ENCODE peak calls at places on chromosomes 3 and 15, in six cellular contexts. One of them, this sample, is unnamed.

GRCh38 chr15:47218295-47218694 is 499.0 kb upstream of the SEMA6D start:
- DNase-seq in fibroblast of lung: peak; percentile 8
- DNase-seq in A549: no peak
- DNase-seq in left ventricle myocardium inferior: no peak
- DNase-seq in AG09309: no peak
- DNase-seq in lower leg skin: no peak
- DNase-seq in this sample: no peak

GRCh38 chr3:67655364-67656121 is 1.1 kb upstream of the SUCLG2 start:
- DNase-seq in fibroblast of lung: no peak
- DNase-seq in A549: peak; percentile 37
- DNase-seq in left ventricle myocardium inferior: no peak
- DNase-seq in AG09309: no peak
- DNase-seq in lower leg skin: peak; percentile 86
- DNase-seq in this sample: no peak

GRCh38 chr3:33092496-33093254 is 4.3 kb downstream of the GLB1 start:
- DNase-seq in fibroblast of lung: no peak
- DNase-seq in A549: no peak
- DNase-seq in left ventricle myocardium inferior: no peak
- DNase-seq in AG09309: no peak
- DNase-seq in lower leg skin: no peak
- DNase-seq in this sample: no peak

GRCh38 chr15:48560321-48561051 is 85.0 kb downstream of the FBN1 start:
- DNase-seq in fibroblast of lung: no peak
- DNase-seq in A549: no peak
- DNase-seq in left ventricle myocardium inferior: no peak
- DNase-seq in AG09309: no peak
- DNase-seq in lower leg skin: no peak
- DNase-seq in this sample: peak; percentile 44

GRCh38 chr3:45387636-45388348 is 584 bp upstream of the LARS2 start:
- DNase-seq in fibroblast of lung: no peak
- DNase-seq in A549: no peak
- DNase-seq in left ventricle myocardium inferior: peak; percentile 15
- DNase-seq in AG09309: no peak
- DNase-seq in lower leg skin: no peak
- DNase-seq in this sample: no peak

GRCh38 chr15:41779662-41780157 is 5.4 kb downstream of the MAPKBP1 start:
- DNase-seq in fibroblast of lung: no peak
- DNase-seq in A549: no peak
- DNase-seq in left ventricle myocardium inferior: no peak
- DNase-seq in AG09309: no peak
- DNase-seq in lower leg skin: no peak
- DNase-seq in this sample: no peak

GRCh38 chr3:181695661-181696491 is 15.8 kb upstream of the SOX2 start:
- DNase-seq in fibroblast of lung: peak; percentile 32
- DNase-seq in A549: no peak
- DNase-seq in left ventricle myocardium inferior: no peak
- DNase-seq in AG09309: no peak
- DNase-seq in lower leg skin: no peak
- DNase-seq in this sample: peak; percentile 37

GRCh38 chr3:152146461-152146860 is 122.3 kb upstream of the MBNL1 start:
- DNase-seq in fibroblast of lung: no peak
- DNase-seq in A549: no peak
- DNase-seq in left ventricle myocardium inferior: no peak
- DNase-seq in AG09309: no peak
- DNase-seq in lower leg skin: no peak
- DNase-seq in this sample: no peak

GRCh38 chr3:138297059-138297607 is 32.5 kb downstream of the NME9 start:
- DNase-seq in fibroblast of lung: no peak
- DNase-seq in A549: no peak
- DNase-seq in left ventricle myocardium inferior: no peak
- DNase-seq in AG09309: no peak
- DNase-seq in lower leg skin: no peak
- DNase-seq in this sample: no peak

GRCh38 chr15:70234256-70234965 is 136.7 kb upstream of the TLE3 start:
- DNase-seq in fibroblast of lung: peak; percentile 79
- DNase-seq in A549: no peak
- DNase-seq in left ventricle myocardium inferior: no peak
- DNase-seq in AG09309: peak; percentile 93
- DNase-seq in lower leg skin: peak; percentile 62
- DNase-seq in this sample: peak; percentile 71

DNA sequence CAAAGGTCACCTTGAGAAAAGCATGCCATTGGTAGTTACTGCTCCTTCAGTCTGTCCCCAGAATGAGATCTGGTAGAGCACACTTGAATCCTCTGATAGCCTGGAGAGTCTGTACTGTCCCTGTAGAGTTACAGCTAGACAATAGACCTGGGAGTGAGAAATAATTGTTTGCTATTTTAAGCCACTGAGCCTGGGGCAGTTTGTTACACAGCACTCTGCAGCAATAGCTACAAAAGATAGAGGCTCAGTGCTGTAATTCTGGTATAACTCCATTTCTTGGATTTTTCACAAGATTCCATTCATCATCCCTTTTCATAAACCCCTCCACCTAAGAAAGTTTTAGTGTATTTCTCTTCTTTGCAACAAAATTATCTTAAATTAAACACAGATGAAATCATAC is 242.7 kb upstream of the ARRDC4 start:
- DNase-seq in fibroblast of lung: no peak
- DNase-seq in A549: no peak
- DNase-seq in left ventricle myocardium inferior: no peak
- DNase-seq in AG09309: no peak
- DNase-seq in lower leg skin: no peak
- DNase-seq in this sample: no peak
- H3K4me3 ChIP-seq in fibroblast of lung: no peak overlapping the region
- H3K4me3 ChIP-seq in A549: no peak overlapping the region
- H3K4me3 ChIP-seq in left ventricle myocardium inferior: no peak overlapping the region
- H3K4me3 ChIP-seq in AG09309: no peak overlapping the region
- H3K4me3 ChIP-seq in lower leg skin: no peak overlapping the region
- H3K4me3 ChIP-seq in this sample: no peak overlapping the region

DNA sequence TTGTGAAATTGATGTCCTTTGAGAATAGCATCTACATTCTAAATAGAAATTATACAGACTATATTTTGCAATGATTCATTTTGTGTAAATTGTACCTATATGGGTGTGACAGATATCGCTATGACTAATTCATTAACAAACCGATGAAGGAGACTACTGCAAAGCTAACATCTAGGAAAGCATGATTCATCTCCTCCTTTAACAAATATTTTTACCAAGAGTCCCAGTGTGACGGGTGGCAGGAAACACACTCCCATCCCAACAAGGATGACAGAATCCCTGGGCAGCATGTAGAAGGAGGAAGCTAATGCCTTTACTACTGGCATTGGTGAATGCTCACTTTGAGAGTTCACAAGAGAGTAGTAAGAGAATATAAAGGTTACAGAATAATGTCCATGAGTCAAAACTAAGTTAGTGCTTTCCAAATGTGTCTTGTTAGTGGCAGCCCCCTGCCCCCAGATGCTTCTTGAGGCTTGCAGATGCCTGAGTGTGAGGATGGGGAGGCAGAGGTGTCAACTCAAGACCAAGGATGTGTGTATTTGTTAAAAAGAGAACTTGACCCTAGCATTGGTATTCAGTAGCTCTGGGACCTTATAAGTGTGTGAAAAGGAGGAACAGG is 180.6 kb downstream of the FMN1 start:
- DNase-seq in fibroblast of lung: peak; percentile 89
- DNase-seq in A549: peak; percentile 81
- DNase-seq in left ventricle myocardium inferior: no peak
- DNase-seq in AG09309: no peak
- DNase-seq in lower leg skin: no peak
- DNase-seq in this sample: peak; percentile 74
- TF ChIP-seq CTCF in fibroblast of lung: no peak
- TF ChIP-seq CTCF in A549: no peak
- TF ChIP-seq CTCF in left ventricle myocardium inferior: no peak
- TF ChIP-seq CTCF in AG09309: no peak
- TF ChIP-seq CTCF in lower leg skin: no peak
- TF ChIP-seq CTCF in this sample: no peak

DNA sequence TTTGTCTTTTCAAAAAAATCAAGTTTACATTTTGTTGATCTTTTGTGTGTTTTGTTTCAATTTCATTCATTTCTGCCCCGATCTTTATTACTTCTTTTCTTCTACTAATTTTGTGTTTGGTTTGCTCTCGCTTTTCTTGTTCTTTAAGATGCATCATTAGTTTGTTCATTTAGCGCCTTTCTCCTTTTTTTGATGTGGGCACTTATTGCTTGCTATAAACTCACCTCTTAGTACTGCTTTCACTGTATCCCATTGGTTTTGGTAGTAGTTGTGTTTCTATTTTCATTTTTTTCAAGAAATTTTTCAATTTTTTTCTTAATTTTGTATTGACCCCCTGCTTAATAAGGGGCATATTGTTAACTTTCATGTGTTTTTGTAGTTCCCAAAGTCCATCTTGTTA is 34.4 kb downstream of the PRKCI start:
- DNase-seq in fibroblast of lung: no peak
- DNase-seq in A549: no peak
- DNase-seq in left ventricle myocardium inferior: no peak
- DNase-seq in AG09309: no peak
- DNase-seq in lower leg skin: no peak
- DNase-seq in this sample: no peak
- H3K4me3 ChIP-seq in fibroblast of lung: no peak overlapping the region
- H3K4me3 ChIP-seq in A549: no peak overlapping the region
- H3K4me3 ChIP-seq in left ventricle myocardium inferior: no peak overlapping the region
- H3K4me3 ChIP-seq in AG09309: no peak overlapping the region
- H3K4me3 ChIP-seq in lower leg skin: no peak overlapping the region
- H3K4me3 ChIP-seq in this sample: no peak overlapping the region

GRCh38 chr3:172303941-172304558 is 144.2 kb downstream of the GHSR start:
- DNase-seq in fibroblast of lung: no peak
- DNase-seq in A549: no peak
- DNase-seq in left ventricle myocardium inferior: no peak
- DNase-seq in AG09309: no peak
- DNase-seq in lower leg skin: no peak
- DNase-seq in this sample: no peak
- TF ChIP-seq CTCF in fibroblast of lung: no peak
- TF ChIP-seq CTCF in A549: no peak
- TF ChIP-seq CTCF in left ventricle myocardium inferior: peak; percentile 20
- TF ChIP-seq CTCF in AG09309: no peak
- TF ChIP-seq CTCF in lower leg skin: no peak
- TF ChIP-seq CTCF in this sample: peak; percentile 36

DNA sequence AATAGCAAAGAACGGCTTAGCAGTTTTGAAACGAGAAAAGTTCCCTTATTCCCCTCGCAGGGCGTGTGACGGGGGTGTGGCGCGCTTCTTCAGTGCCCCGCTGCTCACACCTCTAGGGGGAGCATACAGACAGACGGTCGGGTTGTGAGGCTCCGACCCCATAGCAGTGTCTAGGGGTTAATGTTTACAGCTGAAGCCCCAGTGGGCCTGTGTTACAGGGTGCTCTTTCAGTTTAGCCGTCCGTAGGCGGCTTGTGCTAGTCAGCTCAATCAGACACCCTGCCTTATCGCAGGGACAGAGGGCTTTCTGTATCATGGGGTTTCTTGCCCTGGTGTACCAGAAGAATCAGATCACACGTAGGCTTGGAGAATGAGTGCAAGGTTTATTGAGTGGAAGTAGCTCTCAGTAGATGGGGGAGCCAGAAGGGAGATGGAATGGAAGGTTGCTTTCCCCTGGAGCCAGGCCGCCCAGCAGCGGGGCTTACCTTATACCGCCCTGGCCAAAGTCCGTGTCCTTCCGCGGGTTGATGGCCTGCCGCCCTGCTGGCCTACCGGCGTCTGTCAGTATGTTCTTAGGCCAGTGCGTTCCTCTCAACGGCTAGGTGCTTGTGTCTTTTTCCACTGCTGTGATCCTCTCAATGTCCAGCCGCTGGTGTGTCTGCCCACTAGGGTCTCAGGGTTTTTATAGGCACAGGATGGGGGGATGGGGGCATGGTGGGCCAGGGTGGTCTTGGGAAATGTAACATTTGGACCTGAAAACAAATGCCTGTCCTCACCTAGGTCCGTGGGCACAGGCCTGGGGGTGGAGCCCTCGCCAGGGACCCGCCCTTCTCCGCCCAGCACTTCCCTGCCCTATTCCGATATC is 32.2 kb upstream of the ACP3 start:
- DNase-seq in fibroblast of lung: no peak
- DNase-seq in A549: no peak
- DNase-seq in left ventricle myocardium inferior: no peak
- DNase-seq in AG09309: no peak
- DNase-seq in lower leg skin: no peak
- DNase-seq in this sample: no peak
- H3K4me3 ChIP-seq in fibroblast of lung: no peak overlapping the region
- H3K4me3 ChIP-seq in A549: no peak overlapping the region
- H3K4me3 ChIP-seq in left ventricle myocardium inferior: peak overlapping the region; percentile 10
- H3K4me3 ChIP-seq in AG09309: no peak overlapping the region
- H3K4me3 ChIP-seq in lower leg skin: no peak overlapping the region
- H3K4me3 ChIP-seq in this sample: no peak overlapping the region

GRCh38 chr3:192331749-192332385 is 395.5 kb downstream of the FGF12 start:
- DNase-seq in fibroblast of lung: no peak
- DNase-seq in A549: no peak
- DNase-seq in left ventricle myocardium inferior: no peak
- DNase-seq in AG09309: no peak
- DNase-seq in lower leg skin: no peak
- DNase-seq in this sample: no peak

GRCh38 chr3:192339214-192339613 is 388.1 kb downstream of the FGF12 start:
- DNase-seq in fibroblast of lung: no peak
- DNase-seq in A549: no peak
- DNase-seq in left ventricle myocardium inferior: no peak
- DNase-seq in AG09309: no peak
- DNase-seq in lower leg skin: no peak
- DNase-seq in this sample: no peak

GRCh38 chr3:192332386-192333291 is 394.7 kb downstream of the FGF12 start:
- DNase-seq in fibroblast of lung: peak; percentile 3
- DNase-seq in A549: no peak
- DNase-seq in left ventricle myocardium inferior: no peak
- DNase-seq in AG09309: no peak
- DNase-seq in lower leg skin: no peak
- DNase-seq in this sample: no peak

GRCh38 chr3:192336286-192336685 is 391.1 kb downstream of the FGF12 start:
- DNase-seq in fibroblast of lung: no peak
- DNase-seq in A549: no peak
- DNase-seq in left ventricle myocardium inferior: no peak
- DNase-seq in AG09309: no peak
- DNase-seq in lower leg skin: no peak
- DNase-seq in this sample: no peak
- TF ChIP-seq CTCF in fibroblast of lung: no peak
- TF ChIP-seq CTCF in A549: no peak
- TF ChIP-seq CTCF in left ventricle myocardium inferior: no peak
- TF ChIP-seq CTCF in AG09309: no peak
- TF ChIP-seq CTCF in lower leg skin: no peak
- TF ChIP-seq CTCF in this sample: no peak

DNA sequence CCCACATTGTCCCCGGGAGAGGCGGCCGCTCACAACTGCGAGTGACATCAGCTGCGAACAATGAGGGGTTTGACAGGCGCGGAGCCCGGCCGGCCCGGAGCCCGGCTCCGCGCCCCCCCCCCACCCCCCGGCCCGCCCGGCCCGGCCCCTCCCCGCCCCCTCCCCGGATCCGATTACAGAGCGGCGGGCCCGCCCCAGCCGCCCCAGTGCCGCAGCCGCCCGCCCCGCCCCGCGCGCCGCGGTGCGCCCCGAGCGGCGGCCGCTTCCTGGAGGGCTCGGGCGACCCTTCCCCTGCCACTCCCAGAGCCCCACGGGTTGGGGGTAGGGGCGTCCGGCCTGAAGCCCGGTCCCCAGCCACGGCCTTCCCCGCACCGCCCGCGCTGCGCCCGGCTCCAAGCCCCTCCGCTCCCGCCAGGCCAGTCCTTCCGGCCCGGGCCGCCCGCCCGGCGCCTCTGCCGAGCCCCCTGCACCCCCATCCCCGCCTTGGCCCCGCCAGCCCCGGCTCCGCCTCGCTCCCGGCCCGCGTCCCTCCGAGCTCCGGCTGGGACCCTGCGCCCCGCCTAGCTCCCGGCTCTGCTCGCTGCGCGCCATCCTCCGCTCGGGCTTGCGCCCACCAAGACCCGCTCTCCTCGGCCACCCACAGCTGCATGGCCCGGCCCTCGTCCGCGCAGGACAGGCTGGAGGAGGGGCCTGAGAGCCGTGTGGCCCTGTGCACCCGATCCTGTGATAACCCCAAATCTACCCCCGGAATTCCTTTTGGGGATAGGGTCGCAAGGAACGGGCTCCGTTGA is at the start of gene PCBP4:
- DNase-seq in fibroblast of lung: peak; percentile 40
- DNase-seq in A549: no peak
- DNase-seq in left ventricle myocardium inferior: peak; percentile 78
- DNase-seq in AG09309: no peak
- DNase-seq in lower leg skin: peak; percentile 92
- DNase-seq in this sample: no peak
- H3K4me3 ChIP-seq in fibroblast of lung: peak within 1 kb of the TSS; percentile 59
- H3K4me3 ChIP-seq in A549: peak within 1 kb of the TSS; percentile 79
- H3K4me3 ChIP-seq in left ventricle myocardium inferior: peak within 1 kb of the TSS; percentile 85
- H3K4me3 ChIP-seq in AG09309: peak within 1 kb of the TSS; percentile 69
- H3K4me3 ChIP-seq in lower leg skin: peak within 1 kb of the TSS; percentile 65
- H3K4me3 ChIP-seq in this sample: peak within 1 kb of the TSS; percentile 62